ENCODE peak calls at places on chromosomes 5 and 9, in five cellular contexts. Q, Y, U, D and S are unnamed samples.

GRCh38 chr9:70747335-70747734 is 332.9 kb upstream of the KLF9 start:
- DNase-seq in Q (peak; percentile 25), Y (peak; percentile 11), U (no peak), D (no peak), S (no peak)

GRCh38 chr9:70080481-70081119 is 37.0 kb downstream of the MAMDC2 start:
- DNase-seq in D (peak; percentile 85), Q (peak; percentile 76), U (peak; percentile 27), Y (peak; percentile 79), S (peak; percentile 85)

GRCh38 chr9:69496803-69497450 is 171.9 kb downstream of the ENTREP1 start:
- DNase-seq in U (no peak), Q (no peak), Y (no peak), D (no peak), S (no peak)

GRCh38 chr5:145463634-145464033 is 371.5 kb downstream of the PRELID2 start:
- DNase-seq in D (no peak), U (no peak), Y (peak; percentile 35), Q (peak; percentile 40), S (no peak)

GRCh38 chr9:19456996-19457693 is 48.3 kb downstream of the ACER2 start:
- DNase-seq in Y (peak; percentile 87), Q (peak; percentile 68), D (peak; percentile 66), U (peak; percentile 51), S (peak; percentile 69)

GRCh38 chr9:131298816-131299215 is 9.3 kb downstream of the PLPP7 start:
- DNase-seq in D (no peak), Y (no peak), U (no peak), Q (no peak), S (no peak)

GRCh38 chr5:10064546-10065215 is 185.0 kb downstream of the ATPSCKMT start:
- DNase-seq in Q (no peak), D (no peak), Y (no peak), U (no peak), S (no peak)

GRCh38 chr9:115158666-115159481 is 40.9 kb upstream of the TNC start:
- DNase-seq in D (peak; percentile 33), U (no peak), Y (peak; percentile 36), Q (peak; percentile 61), S (peak; percentile 43)

GRCh38 chr9:137987244-137988030 is 109.9 kb downstream of the CACNA1B start:
- DNase-seq in D (no peak), Q (no peak), Y (no peak), U (no peak), S (no peak)

GRCh38 chr9:134057751-134058701 is 9.8 kb downstream of the BRD3 start:
- DNase-seq in Q (no peak), D (no peak), Y (no peak), U (no peak), S (no peak)

GRCh38 chr5:14574891-14575496 is 6.6 kb upstream of the OTULINL start:
- DNase-seq in Y (no peak), D (peak; percentile 45), U (no peak), Q (no peak), S (no peak)

GRCh38 chr5:59328801-59329296 is 564.7 kb downstream of the PDE4D start:
- DNase-seq in Q (peak; percentile 24), D (peak; percentile 89), Y (peak; percentile 68), U (no peak), S (peak; percentile 70)

GRCh38 chr9:72952914-72953313 is at the start of gene ALDH1A1:
- DNase-seq in U (no peak), Y (no peak), Q (no peak), D (peak; percentile 10), S (no peak)

GRCh38 chr5:145938699-145939531 is 2.5 kb downstream of the SH3RF2 start:
- DNase-seq in U (no peak), Y (no peak), Q (no peak), D (peak; percentile 82), S (no peak)

GRCh38 chr5:139651863-139652787 is 4.0 kb downstream of the CXXC5 start:
- DNase-seq in Q (peak; percentile 86), U (no peak), D (peak; percentile 82), Y (peak; percentile 69), S (peak; percentile 77)

GRCh38 chr5:117262607-117263131 is 688.0 kb upstream of the SEMA6A start:
- DNase-seq in D (no peak), Y (peak; percentile 3), Q (no peak), U (no peak), S (no peak)

GRCh38 chr5:89128097-89128496 is 245.1 kb upstream of the MEF2C start:
- DNase-seq in Y (peak; percentile 20), Q (peak; percentile 63), U (no peak), D (no peak), S (peak; percentile 5)

GRCh38 chr5:142929602-142930001 is 159.4 kb downstream of the ARHGAP26 start:
- DNase-seq in Q (no peak), D (no peak), Y (peak; percentile 8), U (no peak), S (no peak)

GRCh38 chr5:64147849-64148441 is 17.7 kb upstream of the RNF180 start:
- DNase-seq in D (peak; percentile 16), Y (peak; percentile 65), U (no peak), Q (no peak), S (peak; percentile 66)

GRCh38 chr9:110763568-110763967 is 95.0 kb downstream of the MUSK start:
- DNase-seq in Q (no peak), D (peak; percentile 67), U (no peak), Y (no peak), S (no peak)

GRCh38 chr5:55146543-55147151 is 13.3 kb upstream of the GPX8 start:
- DNase-seq in U (peak; percentile 67), D (peak; percentile 73), Q (peak; percentile 67), Y (peak; percentile 90), S (peak; percentile 85)

GRCh38 chr9:124420991-124421543 is 5.8 kb upstream of the PSMB7 start:
- DNase-seq in Q (no peak), Y (peak; percentile 13), D (no peak), U (no peak), S (no peak)

GRCh38 chr9:36416870-36417269 is 16.8 kb upstream of the RNF38 start:
- DNase-seq in Y (no peak), D (no peak), U (no peak), Q (no peak), S (no peak)

GRCh38 chr5:133702773-133703770 is 90.7 kb upstream of the FSTL4 start:
- DNase-seq in Y (no peak), Q (no peak), U (no peak), D (no peak), S (no peak)

GRCh38 chr5:138649775-138650174 is 74.6 kb upstream of the HSPA9 start:
- DNase-seq in U (no peak), Y (no peak), D (peak; percentile 20), Q (no peak), S (no peak)

GRCh38 chr5:176407456-176408244 is 8.7 kb downstream of the CLTB start:
- DNase-seq in Y (peak; percentile 25), Q (no peak), D (no peak), U (no peak), S (no peak)

GRCh38 chr9:76904661-76905457 is 1.1 kb downstream of the PRUNE2 start:
- DNase-seq in U (no peak), Q (peak; percentile 28), D (no peak), Y (no peak), S (no peak)

GRCh38 chr9:2290382-2290781 is 275.2 kb downstream of the SMARCA2 start:
- DNase-seq in Y (no peak), D (no peak), U (no peak), Q (no peak), S (no peak)

GRCh38 chr9:3903273-3903672 is 377.5 kb upstream of the RFX3 start:
- DNase-seq in Q (no peak), U (no peak), D (no peak), Y (no peak), S (no peak)

GRCh38 chr5:67095346-67095871 is 101.2 kb downstream of the CD180 start:
- DNase-seq in Y (peak; percentile 77), D (peak; percentile 28), U (no peak), Q (peak; percentile 60), S (peak; percentile 87)

GRCh38 chr9:131588396-131588795 is 43.1 kb downstream of the PRRT1B start:
- DNase-seq in D (no peak), Y (no peak), U (no peak), Q (no peak), S (no peak)

GRCh38 chr9:76828462-76828861 is 64.2 kb downstream of the PCA3 start:
- DNase-seq in U (no peak), Q (no peak), Y (no peak), D (no peak), S (peak; percentile 9)

GRCh38 chr9:86128235-86128822 is 29.0 kb upstream of the GOLM1 start:
- DNase-seq in D (no peak), Y (no peak), U (no peak), Q (no peak), S (no peak)

GRCh38 chr5:89117131-89117644 is 234.2 kb upstream of the MEF2C start:
- DNase-seq in U (no peak), Q (no peak), D (peak; percentile 72), Y (no peak), S (peak; percentile 46)

GRCh38 chr5:144142030-144142825 is 28.2 kb downstream of the YIPF5 start:
- DNase-seq in Q (peak; percentile 71), D (peak; percentile 31), U (peak; percentile 7), Y (peak; percentile 71), S (peak; percentile 71)

GRCh38 chr5:172913117-172913850 is 45.9 kb upstream of the RPL26L1 start:
- DNase-seq in Q (no peak), U (no peak), Y (no peak), D (no peak), S (no peak)

GRCh38 chr5:23013395-23013994 is 160.4 kb upstream of the CDH12 start:
- DNase-seq in Y (no peak), Q (no peak), U (no peak), D (no peak), S (peak; percentile 41)

GRCh38 chr5:10652151-10652550 is 88.3 kb downstream of the ANKRD33B start:
- DNase-seq in U (no peak), Q (no peak), D (peak; percentile 55), Y (no peak), S (peak; percentile 17)

GRCh38 chr9:36937346-36937745 is 96.7 kb downstream of the PAX5 start:
- DNase-seq in Y (no peak), U (no peak), D (no peak), Q (no peak), S (no peak)

GRCh38 chr5:50406874-50407273 is 34.2 kb downstream of the EMB start:
- DNase-seq in Q (no peak), U (no peak), Y (peak; percentile 1), D (no peak), S (no peak)